ENCODE peak calls at places on chromosomes 16 and 17, in seven cellular contexts. X, L, P, Y, I, U and G are unnamed samples.

GRCh38 chr16:88923926-88924833 is 52.8 kb downstream of the CBFA2T3 start:
- DNase-seq in P (no peak), X (no peak), L (no peak), I (peak; percentile 32), Y (peak; percentile 72), U (peak; percentile 16), G (no peak)

GRCh38 chr17:45656527-45657181 is 127.5 kb upstream of the CRHR1 start:
- DNase-seq in P (no peak), X (no peak), U (no peak), I (no peak), Y (no peak), L (no peak), G (no peak)

GRCh38 chr17:29710891-29711418 is 88.2 kb upstream of the CORO6 start:
- DNase-seq in Y (no peak), L (peak; percentile 56), I (peak; percentile 65), P (no peak), U (peak; percentile 91), X (no peak), G (peak; percentile 100)

GRCh38 chr17:27793168-27793905 is 7.0 kb downstream of the NOS2 start:
- DNase-seq in P (no peak), L (no peak), Y (peak; percentile 52), I (peak; percentile 44), U (no peak), X (peak; percentile 44), G (no peak)

GRCh38 chr17:59234631-59235030 is 14.3 kb downstream of the GDPD1 start:
- DNase-seq in Y (no peak), P (no peak), L (no peak), X (no peak), I (no peak), U (no peak), G (no peak)

GRCh38 chr17:74746922-74747321 is 1.5 kb upstream of the NHERF1 start:
- DNase-seq in X (no peak), P (no peak), I (peak; percentile 80), L (no peak), U (peak; percentile 63), Y (no peak), G (peak; percentile 29)

GRCh38 chr17:61731330-61731729 is 132.0 kb downstream of the BRIP1 start:
- DNase-seq in X (no peak), U (no peak), L (peak; percentile 31), I (no peak), Y (no peak), P (no peak), G (no peak)

GRCh38 chr17:50264263-50265113 is 9.8 kb upstream of the TMEM92 start:
- DNase-seq in X (no peak), U (peak; percentile 43), Y (peak; percentile 75), L (peak; percentile 51), I (no peak), P (no peak), G (no peak)

GRCh38 chr16:89581861-89582563 is 6.5 kb downstream of the CPNE7 start:
- DNase-seq in L (peak; percentile 79), X (no peak), Y (no peak), P (no peak), U (peak; percentile 62), I (no peak), G (no peak)

GRCh38 chr17:80892900-80893603 is 98.6 kb upstream of the CHMP6 start:
- DNase-seq in Y (no peak), U (peak; percentile 93), P (no peak), I (no peak), X (no peak), L (peak; percentile 79), G (peak; percentile 38)

GRCh38 chr17:7102421-7102820 is 12.2 kb downstream of the ASGR2 start:
- DNase-seq in L (no peak), U (no peak), Y (no peak), I (no peak), X (no peak), P (no peak), G (no peak)

GRCh38 chr16:68274441-68274840 is 10.1 kb downstream of the SLC7A6 start:
- DNase-seq in L (no peak), Y (no peak), I (no peak), U (no peak), X (no peak), P (no peak), G (no peak)

GRCh38 chr17:60548990-60549389 is 22.9 kb upstream of the APPBP2 start:
- DNase-seq in P (no peak), U (no peak), Y (no peak), X (no peak), I (no peak), L (no peak), G (no peak)

GRCh38 chr17:83062818-83063671 is 16.4 kb upstream of the METRNL start:
- DNase-seq in P (no peak), L (no peak), U (no peak), X (no peak), I (no peak), Y (peak; percentile 28), G (no peak)

GRCh38 chr16:20944861-20945390 is 44.4 kb downstream of the LYRM1 start:
- DNase-seq in P (no peak), L (peak; percentile 16), Y (no peak), U (peak; percentile 38), X (no peak), I (peak; percentile 83), G (no peak)

GRCh38 chr16:20023190-20023589 is 50.5 kb downstream of the GPR139 start:
- DNase-seq in I (peak; percentile 39), U (peak; percentile 1), L (peak; percentile 17), Y (no peak), X (peak; percentile 55), P (no peak), G (no peak)

GRCh38 chr16:81610144-81610842 is 165.7 kb downstream of the CMIP start:
- DNase-seq in P (no peak), U (peak; percentile 79), Y (no peak), L (peak; percentile 84), I (no peak), X (no peak), G (no peak)

GRCh38 chr16:75477680-75478473 is 13.4 kb upstream of the TMEM170A start:
- DNase-seq in P (no peak), Y (no peak), I (no peak), L (no peak), X (no peak), U (no peak), G (no peak)

GRCh38 chr16:57867000-57867561 is 64.8 kb upstream of the KIFC3 start:
- DNase-seq in I (no peak), Y (no peak), P (no peak), L (peak; percentile 10), X (no peak), U (no peak), G (no peak)

GRCh38 chr16:31010539-31010938 is at the start of gene STX1B:
- DNase-seq in Y (peak; percentile 81), L (no peak), X (peak; percentile 59), I (peak; percentile 44), P (no peak), U (no peak), G (no peak)

GRCh38 chr16:11093578-11094074 is 149.3 kb downstream of the CLEC16A start:
- DNase-seq in P (no peak), U (no peak), Y (no peak), X (no peak), I (no peak), L (no peak), G (no peak)

GRCh38 chr17:76500745-76501017 is 542 bp downstream of the RHBDF2 start:
- DNase-seq in Y (no peak), P (no peak), U (no peak), X (no peak), I (peak; percentile 43), L (no peak), G (no peak)

GRCh38 chr16:11783319-11784047 is 13.6 kb downstream of the ZC3H7A start:
- DNase-seq in L (peak; percentile 45), I (no peak), P (no peak), U (no peak), X (no peak), Y (no peak), G (peak; percentile 30)

GRCh38 chr17:79261361-79262072 is 186.9 kb downstream of the ENGASE start:
- DNase-seq in L (no peak), Y (no peak), I (no peak), P (no peak), U (no peak), X (no peak), G (no peak)
- H2BK5ac ChIP-seq in L (no peak overlapping the region), Y (no peak overlapping the region), I (no peak overlapping the region), P (no peak overlapping the region), U (no peak overlapping the region), X (no peak overlapping the region), G (no peak overlapping the region)

GRCh38 chr17:69822314-69822875 is 252.6 kb upstream of the KCNJ16 start:
- DNase-seq in P (no peak), Y (no peak), X (no peak), I (no peak), U (no peak), L (no peak), G (no peak)
- H2BK5ac ChIP-seq in P (no peak overlapping the region), Y (no peak overlapping the region), X (no peak overlapping the region), I (no peak overlapping the region), U (no peak overlapping the region), L (no peak overlapping the region), G (no peak overlapping the region)

GRCh38 chr17:44409309-44410028 is 20.0 kb upstream of the ITGA2B start:
- DNase-seq in P (no peak), U (no peak), I (peak; percentile 11), L (no peak), Y (no peak), X (no peak), G (peak; percentile 16)

GRCh38 chr17:44414394-44415155 is 25.1 kb upstream of the ITGA2B start:
- DNase-seq in P (no peak), L (no peak), Y (no peak), I (no peak), U (no peak), X (no peak), G (no peak)

DNA sequence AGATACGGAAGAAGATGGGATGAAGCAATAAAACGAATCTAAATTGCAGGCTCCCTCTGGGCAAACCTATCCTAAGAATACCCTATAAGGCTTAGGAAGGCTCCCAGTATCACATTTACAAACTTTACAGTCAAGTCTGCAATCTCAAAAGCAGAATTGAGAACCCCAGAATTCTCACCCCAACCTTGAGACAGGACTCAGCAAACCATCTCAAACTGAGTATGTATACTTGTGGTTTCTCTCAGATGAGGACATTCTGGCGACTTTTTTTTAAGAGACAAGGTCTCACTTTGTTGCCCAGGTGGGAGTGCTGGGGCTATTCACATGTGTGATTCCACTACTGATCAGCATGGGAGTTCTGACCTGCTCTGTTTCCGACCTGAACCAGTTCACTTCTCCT is 19.3 kb upstream of the ITGA2B start:
- DNase-seq in X (no peak), U (no peak), Y (no peak), I (no peak), P (no peak), L (no peak), G (no peak)
- H2BK5ac ChIP-seq in X (no peak overlapping the region), U (no peak overlapping the region), Y (no peak overlapping the region), I (no peak overlapping the region), P (no peak overlapping the region), L (no peak overlapping the region), G (no peak overlapping the region)

DNA sequence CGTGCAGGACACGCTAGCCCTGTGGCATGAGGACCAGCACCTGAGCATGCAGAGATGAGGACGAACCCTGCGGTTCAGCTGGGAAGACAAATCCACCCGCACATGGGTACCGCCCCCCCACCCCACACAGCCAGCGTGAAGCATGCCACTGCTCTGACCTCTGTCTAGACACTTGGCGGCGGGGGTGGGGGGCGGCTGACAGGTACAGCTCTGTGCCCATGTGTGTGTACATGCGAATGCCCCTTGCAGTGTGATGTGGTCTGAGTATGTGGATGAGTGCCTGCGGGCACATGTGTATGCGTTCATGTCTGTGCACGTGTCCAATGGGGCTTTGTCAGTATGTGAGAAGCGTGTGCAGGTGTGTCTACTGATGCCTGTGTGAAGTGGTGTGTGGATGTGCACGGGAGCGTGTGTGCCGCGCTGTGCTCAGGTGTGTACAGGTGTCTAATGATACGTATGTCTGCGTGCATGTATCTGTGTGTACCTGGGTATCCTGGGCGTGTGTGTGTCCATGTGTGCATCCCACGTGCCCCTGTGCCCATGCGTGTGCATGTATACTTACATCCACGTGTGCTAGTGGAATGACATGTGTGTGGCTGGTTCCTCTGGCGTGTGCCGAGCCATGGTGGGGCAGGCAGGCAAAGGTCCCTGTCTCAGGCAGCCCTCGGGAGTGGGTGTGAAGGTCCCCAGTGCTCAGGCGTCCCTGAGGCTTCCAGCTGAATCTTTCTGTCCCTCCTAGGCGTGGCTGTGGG is 650 bp upstream of the RAP1GAP2 start:
- DNase-seq in P (no peak), U (no peak), X (no peak), I (no peak), Y (no peak), L (no peak), G (no peak)
- H2BK5ac ChIP-seq in P (no peak overlapping the region), U (no peak overlapping the region), X (peak overlapping the region; percentile 1), I (no peak overlapping the region), Y (no peak overlapping the region), L (no peak overlapping the region), G (no peak overlapping the region)